ENCODE peak calls at places on chromosomes 7 and 10, in ten cellular contexts. V is stimulated activated CD8-positive, alpha-beta memory T cell treated with anti-CD3 and anti-CD28 coated beads, Interleukin-7, amount 100 ng/mL, for 4 hours; A is SHP77 treated with DMSO at 0.1 percent for 48 hours; C is kidney glomerular epithelial cell; S is GM12892; N is hepatic stellate cell; T is stimulated activated CD4-positive, alpha-beta T cell treated with anti-CD3 and anti-CD28 coated beads, Interleukin-15, amount 100 ng/mL, for 24 hours; I is activated T-helper 9 cell treated with anti-CD3 and anti-CD28 coated beads, Interleukin-2, amount 50 U/mL, for 16 hours; X is testis; G is prostate gland. M is an unnamed sample.

GRCh38 chr7:133888061-133888930 is 238.8 kb upstream of the LRGUK start:
- DNase-seq in V (no peak), C (no peak), T (no peak), S (no peak), G (no peak), I (no peak), N (no peak), X (no peak), A (no peak), M (no peak)

GRCh38 chr7:141265668-141266067 is 191.8 kb downstream of the TMEM178B start:
- DNase-seq in N (no peak), S (no peak), V (no peak), I (no peak), A (no peak), G (no peak), C (no peak), X (no peak), T (no peak), M (no peak)

GRCh38 chr10:104922810-104923209 is 281.7 kb downstream of the SORCS3 start:
- DNase-seq in A (no peak), N (no peak), X (no peak), T (no peak), I (no peak), S (no peak), V (no peak), G (no peak), C (no peak), M (no peak)

GRCh38 chr7:2281556-2281955 is 32.7 kb downstream of the SNX8 start:
- DNase-seq in N (no peak), I (no peak), V (no peak), C (no peak), S (no peak), T (no peak), G (no peak), A (no peak), X (peak; percentile 73), M (no peak)

GRCh38 chr7:43636093-43636492 is 53.2 kb downstream of the STK17A start:
- DNase-seq in G (peak; percentile 78), N (no peak), T (no peak), S (no peak), X (no peak), V (no peak), I (no peak), A (peak; percentile 78), C (peak; percentile 80), M (no peak)

GRCh38 chr10:88886557-88886956 is 6.5 kb downstream of the STAMBPL1 start:
- DNase-seq in V (no peak), G (no peak), N (no peak), A (no peak), X (no peak), S (no peak), I (no peak), T (peak; percentile 29), C (no peak), M (no peak)

GRCh38 chr10:78756604-78757442 is 311.9 kb upstream of the ZMIZ1 start:
- DNase-seq in V (no peak), A (no peak), I (no peak), S (no peak), C (peak; percentile 95), X (peak; percentile 43), T (peak; percentile 48), N (peak; percentile 98), G (peak; percentile 55), M (no peak)

GRCh38 chr10:92891885-92892705 is 43.8 kb downstream of the EXOC6 start:
- DNase-seq in V (no peak), N (peak; percentile 14), C (peak; percentile 91), A (peak; percentile 48), I (no peak), G (peak; percentile 43), T (no peak), X (no peak), S (no peak), M (no peak)

GRCh38 chr7:17408245-17408903 is 109.9 kb downstream of the AHR start:
- DNase-seq in C (peak; percentile 88), N (peak; percentile 15), V (no peak), T (no peak), A (peak; percentile 60), X (peak; percentile 33), G (no peak), I (no peak), S (no peak), M (no peak)

M was measured in T-helper 17 cell.